ENCODE peak calls at places on chromosomes 7 and 10, in four cellular contexts. F is iPS DF 6.9, B is ascending aorta, V is IMR-90. S is an unnamed sample.

GRCh38 chr10:112898540-112899395 is 51.3 kb upstream of the TCF7L2 start:
- DNase-seq in F (peak), B (peak), V (peak), S (no peak)

GRCh38 chr7:2722591-2722990 is 34.6 kb downstream of the AMZ1 start:
- DNase-seq in F (no peak), B (peak), V (no peak), S (no peak)

GRCh38 chr7:18570890-18571478 is 75.4 kb downstream of the HDAC9 start:
- DNase-seq in F (no peak), B (no peak), V (peak), S (no peak)

GRCh38 chr7:132351858-132352539 is 224.3 kb downstream of the PLXNA4 start:
- DNase-seq in F (no peak), B (peak), V (no peak), S (no peak)

GRCh38 chr7:143227806-143228205 is 6.0 kb downstream of the TAS2R40 start:
- DNase-seq in F (no peak), B (no peak), V (no peak), S (no peak)

GRCh38 chr7:151330656-151331055 is 11.0 kb upstream of the NUB1 start:
- DNase-seq in F (no peak), B (no peak), V (no peak), S (no peak)

GRCh38 chr10:4926400-4926799 is 36.8 kb upstream of the AKR1C1 start:
- DNase-seq in F (no peak), B (no peak), V (no peak), S (no peak)

GRCh38 chr10:114095676-114096331 is 52.1 kb downstream of the ADRB1 start:
- DNase-seq in F (no peak), B (no peak), V (no peak), S (no peak)

GRCh38 chr10:44968101-44968886 is 8.7 kb downstream of the RASSF4 start:
- DNase-seq in F (no peak), B (peak), V (no peak), S (peak)

GRCh38 chr10:125633517-125633999 is 49.4 kb downstream of the TEX36 start:
- DNase-seq in F (no peak), B (no peak), V (no peak), S (no peak)

GRCh38 chr10:120897343-120897742 is 46.2 kb downstream of the WDR11 start:
- DNase-seq in F (no peak), B (no peak), V (peak), S (no peak)

GRCh38 chr7:143172354-143172753 is 10.9 kb upstream of the TAS2R39 start:
- DNase-seq in F (no peak), B (no peak), V (no peak), S (no peak)

GRCh38 chr7:70944516-70944915 is 187.4 kb upstream of the GALNT17 start:
- DNase-seq in F (no peak), B (no peak), V (no peak), S (no peak)

GRCh38 chr7:74174606-74175082 is 488 bp downstream of the EIF4H start:
- DNase-seq in F (no peak), B (peak), V (peak), S (peak)

GRCh38 chr10:69816536-69816935 is 14.8 kb downstream of the COL13A1 start:
- DNase-seq in F (no peak), B (no peak), V (no peak), S (no peak)

DNA sequence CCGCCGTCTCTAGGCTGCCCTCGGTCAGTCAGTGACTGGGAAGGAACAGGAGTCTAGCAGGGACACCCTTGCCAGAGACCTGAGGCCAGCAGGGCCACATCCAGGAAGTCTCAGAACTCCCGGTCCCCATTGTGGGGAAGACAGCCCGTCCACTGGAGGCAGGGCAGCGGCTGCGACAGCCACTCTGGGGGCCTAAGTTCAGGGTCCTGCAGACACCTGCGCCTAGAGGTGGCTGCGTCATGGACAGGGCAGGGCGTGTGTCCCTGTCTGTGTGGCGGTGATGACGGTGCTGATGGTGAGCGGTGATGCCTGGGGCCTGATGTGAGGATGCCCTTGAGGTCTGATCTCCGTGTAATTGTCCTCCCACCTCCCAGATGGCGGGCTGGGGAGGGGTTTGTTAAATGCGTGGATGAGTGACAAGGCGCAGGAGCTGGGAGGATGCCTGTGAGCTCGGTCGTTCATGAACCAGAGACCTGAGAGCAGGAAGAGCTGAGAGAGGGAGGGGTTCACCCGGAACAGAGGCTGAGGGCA is 537.9 kb upstream of the FOXK1 start:
- DNase-seq in F (no peak), B (no peak), V (no peak), S (no peak)
- H3K4me3 ChIP-seq in F (no peak), B (no peak), V (no peak), S (peak)

GRCh38 chr7:47621985-47622561 is 40.2 kb upstream of the TNS3 start:
- DNase-seq in F (no peak), B (no peak), V (no peak), S (no peak)
- H3K27ac ChIP-seq in F (no peak), B (peak), V (peak), S (peak)

GRCh38 chr10:10911471-10911921 is 106.2 kb upstream of the CELF2 start:
- DNase-seq in F (no peak), B (peak), V (peak), S (peak)
- H3K4me3 ChIP-seq in F (no peak), B (peak), V (peak), S (peak)

DNA sequence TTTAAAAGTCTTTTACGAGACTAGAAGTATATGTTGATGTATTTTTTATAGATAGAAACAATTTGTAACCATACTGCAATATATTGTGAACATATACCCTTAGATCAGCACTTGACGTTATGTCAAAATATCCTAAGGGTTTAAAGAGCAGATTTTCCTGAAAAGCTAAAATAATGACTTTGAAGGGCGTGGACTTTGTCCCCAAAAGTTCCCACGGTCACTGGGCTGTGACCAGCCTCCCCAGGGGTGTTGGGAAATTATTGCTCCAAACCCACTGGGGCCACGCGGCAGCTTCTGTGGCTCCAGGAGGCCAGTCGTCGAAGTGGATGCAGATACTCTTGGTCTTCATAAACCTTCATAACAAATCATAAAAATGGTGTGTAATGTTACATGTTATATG is 29.9 kb downstream of the DNAJB6 start:
- DNase-seq in F (no peak), B (peak), V (no peak), S (no peak)
- H3K27ac ChIP-seq in F (no peak), B (no peak), V (no peak), S (no peak)